ENCODE peak calls at places on chromosome 13, in four cellular contexts. One of them, this sample, is unnamed.

GRCh38 chr13:46893820-46894533 is 2.9 kb downstream of the HTR2A start:
- DNase-seq in WTC11: peak; percentile 81
- DNase-seq in AG10803: peak; percentile 54
- DNase-seq in AG04449: no peak
- DNase-seq in this sample: peak; percentile 85

GRCh38 chr13:53160211-53160610 is 131.6 kb downstream of the OLFM4 start:
- DNase-seq in AG10803: no peak
- DNase-seq in WTC11: no peak
- DNase-seq in AG04449: no peak
- DNase-seq in this sample: no peak

GRCh38 chr13:74132768-74133656 is 1.2 kb downstream of the KLF12 start:
- DNase-seq in WTC11: peak; percentile 38
- DNase-seq in AG10803: peak; percentile 45
- DNase-seq in AG04449: no peak
- DNase-seq in this sample: peak; percentile 52

GRCh38 chr13:50033696-50034095 is 18.5 kb downstream of the KCNRG start:
- DNase-seq in WTC11: no peak
- DNase-seq in AG04449: peak; percentile 34
- DNase-seq in AG10803: peak; percentile 81
- DNase-seq in this sample: no peak

GRCh38 chr13:30618186-30618937 is 642 bp downstream of the USPL1 start:
- DNase-seq in WTC11: no peak
- DNase-seq in AG04449: no peak
- DNase-seq in AG10803: no peak
- DNase-seq in this sample: peak; percentile 20

GRCh38 chr13:74730556-74731331 is 596.5 kb upstream of the KLF12 start:
- DNase-seq in AG10803: no peak
- DNase-seq in WTC11: no peak
- DNase-seq in AG04449: no peak
- DNase-seq in this sample: no peak

GRCh38 chr13:52067237-52067636 is 42.7 kb downstream of the UTP14C start:
- DNase-seq in WTC11: no peak
- DNase-seq in AG10803: no peak
- DNase-seq in AG04449: no peak
- DNase-seq in this sample: no peak

GRCh38 chr13:50993908-50994307 is 84.3 kb downstream of the RNASEH2B start:
- DNase-seq in WTC11: no peak
- DNase-seq in AG10803: peak; percentile 79
- DNase-seq in AG04449: no peak
- DNase-seq in this sample: no peak

GRCh38 chr13:30334663-30335386 is 27.5 kb upstream of the KATNAL1 start:
- DNase-seq in AG10803: no peak
- DNase-seq in AG04449: no peak
- DNase-seq in WTC11: peak; percentile 25
- DNase-seq in this sample: no peak

GRCh38 chr13:42028113-42028799 is 20.2 kb upstream of the DGKH start:
- DNase-seq in AG04449: no peak
- DNase-seq in AG10803: peak; percentile 9
- DNase-seq in WTC11: no peak
- DNase-seq in this sample: no peak

GRCh38 chr13:32894589-32895001 is 121.6 kb upstream of the KL start:
- DNase-seq in WTC11: no peak
- DNase-seq in AG04449: no peak
- DNase-seq in AG10803: peak; percentile 80
- DNase-seq in this sample: no peak

GRCh38 chr13:112861876-112862615 is 107.0 kb upstream of the MCF2L start:
- DNase-seq in WTC11: no peak
- DNase-seq in AG10803: no peak
- DNase-seq in AG04449: no peak
- DNase-seq in this sample: peak; percentile 8

GRCh38 chr13:92260363-92260762 is 861.9 kb downstream of the GPC5 start:
- DNase-seq in AG04449: no peak
- DNase-seq in AG10803: no peak
- DNase-seq in WTC11: no peak
- DNase-seq in this sample: no peak

GRCh38 chr13:78100481-78100880 is 181.8 kb upstream of the EDNRB start:
- DNase-seq in AG04449: no peak
- DNase-seq in WTC11: no peak
- DNase-seq in AG10803: peak; percentile 10
- DNase-seq in this sample: no peak

GRCh38 chr13:88068316-88068715 is 397.1 kb downstream of the SLITRK5 start:
- DNase-seq in AG04449: no peak
- DNase-seq in AG10803: peak; percentile 67
- DNase-seq in WTC11: no peak
- DNase-seq in this sample: no peak

GRCh38 chr13:113918981-113919646 is 54.8 kb downstream of the C13orf46 start:
- DNase-seq in AG04449: no peak
- DNase-seq in WTC11: peak; percentile 4
- DNase-seq in AG10803: peak; percentile 42
- DNase-seq in this sample: no peak

GRCh38 chr13:44397766-44398223 is 24.2 kb downstream of the SERP2 start:
- DNase-seq in AG10803: no peak
- DNase-seq in AG04449: no peak
- DNase-seq in WTC11: no peak
- DNase-seq in this sample: no peak

GRCh38 chr13:92721610-92722009 is 505.0 kb upstream of the GPC6 start:
- DNase-seq in AG04449: no peak
- DNase-seq in WTC11: no peak
- DNase-seq in AG10803: no peak
- DNase-seq in this sample: no peak

GRCh38 chr13:66689628-66690027 is 540.5 kb downstream of the PCDH9 start:
- DNase-seq in AG10803: no peak
- DNase-seq in WTC11: no peak
- DNase-seq in AG04449: no peak
- DNase-seq in this sample: no peak

GRCh38 chr13:42816538-42816937 is 35.2 kb downstream of the FAM216B start:
- DNase-seq in AG10803: no peak
- DNase-seq in WTC11: no peak
- DNase-seq in AG04449: no peak
- DNase-seq in this sample: no peak

GRCh38 chr13:65310663-65311328 is 1919.3 kb downstream of the PCDH9 start:
- DNase-seq in AG04449: no peak
- DNase-seq in WTC11: no peak
- DNase-seq in AG10803: no peak
- DNase-seq in this sample: no peak

GRCh38 chr13:45564108-45564507 is 51.4 kb downstream of the ERICH6B start:
- DNase-seq in AG04449: peak; percentile 9
- DNase-seq in WTC11: no peak
- DNase-seq in AG10803: peak; percentile 25
- DNase-seq in this sample: no peak

DNA sequence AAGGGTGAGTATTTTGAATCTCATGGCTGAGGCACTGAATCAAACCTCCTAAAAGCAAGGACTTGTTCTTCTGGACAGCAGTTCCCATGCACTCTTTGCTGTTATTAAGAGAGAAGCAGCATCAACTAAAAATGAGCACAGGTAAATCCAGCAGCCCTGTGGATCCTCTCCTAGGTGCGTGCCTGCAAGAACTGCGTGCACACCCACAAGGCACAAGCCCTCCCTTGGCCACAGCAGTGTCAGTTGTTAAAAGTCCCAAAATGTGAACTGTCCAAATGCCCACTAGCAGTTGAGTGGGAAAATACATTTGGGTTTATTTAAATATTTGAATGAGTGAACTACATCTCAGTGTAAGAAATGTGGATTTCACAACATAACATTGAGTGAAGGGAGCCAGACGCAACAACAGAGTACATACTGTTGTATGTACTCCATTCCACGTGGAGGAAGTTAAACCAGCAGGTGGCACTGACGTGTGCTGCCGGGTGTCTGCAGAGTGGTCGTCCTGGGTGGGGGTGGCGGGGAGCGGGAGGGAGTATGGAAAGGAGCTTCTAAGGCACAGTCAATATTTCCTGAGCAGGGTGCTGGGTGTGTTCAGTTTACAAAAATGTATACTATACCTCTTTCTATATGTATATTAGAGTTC is 266.4 kb downstream of the NALCN start:
- DNase-seq in AG04449: no peak
- DNase-seq in WTC11: peak; percentile 35
- DNase-seq in AG10803: peak; percentile 77
- DNase-seq in this sample: peak; percentile 63
- TF ChIP-seq CTCF in AG04449: peak; percentile 47
- TF ChIP-seq CTCF in WTC11: no peak
- TF ChIP-seq CTCF in AG10803: peak; percentile 53
- TF ChIP-seq CTCF in this sample: peak; percentile 34

GRCh38 chr13:34246511-34246910 is 428.6 kb downstream of the RFC3 start:
- DNase-seq in AG10803: peak; percentile 7
- DNase-seq in WTC11: no peak
- DNase-seq in AG04449: no peak
- DNase-seq in this sample: no peak
- TF ChIP-seq CTCF in AG10803: no peak
- TF ChIP-seq CTCF in WTC11: no peak
- TF ChIP-seq CTCF in AG04449: no peak
- TF ChIP-seq CTCF in this sample: no peak

GRCh38 chr13:35994131-35994966 is 136.8 kb downstream of the DCLK1 start:
- DNase-seq in WTC11: no peak
- DNase-seq in AG04449: peak; percentile 84
- DNase-seq in AG10803: peak; percentile 93
- DNase-seq in this sample: no peak

GRCh38 chr13:36000028-36000427 is 131.2 kb downstream of the DCLK1 start:
- DNase-seq in AG10803: no peak
- DNase-seq in AG04449: no peak
- DNase-seq in WTC11: no peak
- DNase-seq in this sample: no peak

GRCh38 chr13:35992964-35993363 is 138.2 kb downstream of the DCLK1 start:
- DNase-seq in AG10803: no peak
- DNase-seq in WTC11: no peak
- DNase-seq in AG04449: no peak
- DNase-seq in this sample: no peak

GRCh38 chr13:35996360-35996759 is 134.8 kb downstream of the DCLK1 start:
- DNase-seq in AG10803: no peak
- DNase-seq in AG04449: no peak
- DNase-seq in WTC11: no peak
- DNase-seq in this sample: no peak

GRCh38 chr13:35995136-35995535 is 136.0 kb downstream of the DCLK1 start:
- DNase-seq in AG10803: peak; percentile 38
- DNase-seq in AG04449: no peak
- DNase-seq in WTC11: no peak
- DNase-seq in this sample: no peak
- TF ChIP-seq CTCF in AG10803: no peak
- TF ChIP-seq CTCF in AG04449: no peak
- TF ChIP-seq CTCF in WTC11: no peak
- TF ChIP-seq CTCF in this sample: no peak

DNA sequence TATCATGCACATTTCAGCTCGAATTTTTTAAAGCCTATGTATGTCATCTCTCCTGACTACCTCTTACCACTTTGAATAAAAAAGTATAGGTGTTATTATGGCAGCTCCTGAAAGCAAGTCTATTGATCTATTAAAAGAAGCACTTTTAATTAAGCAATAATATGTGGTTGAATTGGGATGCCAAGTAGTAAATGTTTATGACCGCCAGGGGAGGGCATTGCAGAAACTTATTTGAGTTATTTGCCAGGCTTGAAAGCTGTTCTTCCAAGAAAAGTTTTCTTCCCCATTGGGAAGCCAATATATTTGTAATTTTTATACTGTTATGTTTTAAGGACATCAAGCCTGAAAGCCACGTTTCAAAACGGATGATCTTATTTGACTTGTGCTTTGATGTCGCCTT is 88.1 kb upstream of the SOX21 start:
- DNase-seq in AG10803: no peak
- DNase-seq in AG04449: no peak
- DNase-seq in WTC11: no peak
- DNase-seq in this sample: no peak
- TF ChIP-seq CTCF in AG10803: no peak
- TF ChIP-seq CTCF in AG04449: no peak
- TF ChIP-seq CTCF in WTC11: no peak
- TF ChIP-seq CTCF in this sample: no peak

GRCh38 chr13:77016888-77017623 is 9.9 kb downstream of the FBXL3 start:
- DNase-seq in AG04449: no peak
- DNase-seq in WTC11: no peak
- DNase-seq in AG10803: no peak
- DNase-seq in this sample: no peak
- TF ChIP-seq CTCF in AG04449: no peak
- TF ChIP-seq CTCF in WTC11: no peak
- TF ChIP-seq CTCF in AG10803: no peak
- TF ChIP-seq CTCF in this sample: no peak

DNA sequence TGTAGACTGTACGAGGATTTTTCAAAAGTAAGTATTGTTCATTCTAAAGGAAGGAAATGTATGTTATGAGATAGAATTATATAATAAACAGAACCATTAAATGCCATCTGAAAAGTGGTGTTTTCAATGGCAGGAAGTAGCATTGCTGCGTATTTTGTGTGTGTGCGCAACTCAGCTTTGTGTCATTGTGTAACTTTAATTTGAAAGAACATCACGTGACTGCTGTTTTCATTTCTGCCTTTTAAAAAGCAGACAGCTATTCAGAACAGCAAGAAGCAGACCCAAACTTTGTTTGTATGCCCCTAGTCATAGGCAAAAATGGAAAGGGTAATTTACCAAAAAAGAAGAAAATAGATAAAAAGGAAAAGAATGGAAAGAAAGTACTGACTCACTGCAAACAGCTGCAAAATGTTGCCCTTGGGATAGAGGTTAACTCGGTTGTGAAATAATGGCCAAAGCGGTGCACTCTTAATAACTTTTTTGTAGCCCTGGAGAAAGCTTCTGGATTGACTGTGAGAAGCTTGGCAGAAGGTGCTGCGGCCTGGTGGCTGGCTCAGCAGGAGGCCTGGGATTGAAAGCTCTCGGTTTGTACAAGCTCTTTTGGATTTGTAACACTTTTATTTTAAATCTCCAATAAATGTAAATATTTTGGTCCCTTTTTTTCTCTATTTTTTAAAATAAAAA is 97.3 kb downstream of the GGACT start:
- DNase-seq in AG04449: no peak
- DNase-seq in AG10803: peak; percentile 47
- DNase-seq in WTC11: no peak
- DNase-seq in this sample: no peak
- TF ChIP-seq CTCF in AG04449: no peak
- TF ChIP-seq CTCF in AG10803: no peak
- TF ChIP-seq CTCF in WTC11: no peak
- TF ChIP-seq CTCF in this sample: no peak

GRCh38 chr13:76667551-76667950 is 218.7 kb downstream of the KCTD12 start:
- DNase-seq in AG04449: peak; percentile 9
- DNase-seq in WTC11: no peak
- DNase-seq in AG10803: peak; percentile 77
- DNase-seq in this sample: no peak
- TF ChIP-seq CTCF in AG04449: peak; percentile 26
- TF ChIP-seq CTCF in WTC11: no peak
- TF ChIP-seq CTCF in AG10803: peak; percentile 78
- TF ChIP-seq CTCF in this sample: no peak